ENCODE peak calls at places on chromosome 19, in eight cellular contexts. One of them, this sample, is unnamed.

GRCh38 chr19:19160489-19161035 is 9.5 kb downstream of the MEF2B start:
- DNase-seq in lower leg skin: no peak
- DNase-seq in NCI-H774: no peak
- DNase-seq in T-helper 22 cell: no peak
- DNase-seq in HAP-1: no peak
- DNase-seq in cardiac muscle cell: no peak
- DNase-seq in naive B cell: peak; percentile 78
- DNase-seq in DMS 273 treated with DMSO at 0.1 percent for 48 hours: no peak
- DNase-seq in this sample: no peak

GRCh38 chr19:16591803-16592556 is 19.8 kb upstream of the SLC35E1 start:
- DNase-seq in DMS 273 treated with DMSO at 0.1 percent for 48 hours: no peak
- DNase-seq in naive B cell: no peak
- DNase-seq in cardiac muscle cell: no peak
- DNase-seq in lower leg skin: no peak
- DNase-seq in NCI-H774: no peak
- DNase-seq in T-helper 22 cell: no peak
- DNase-seq in HAP-1: no peak
- DNase-seq in this sample: no peak

GRCh38 chr19:18660051-18660910 is 23.2 kb upstream of the CRTC1 start:
- DNase-seq in NCI-H774: no peak
- DNase-seq in naive B cell: no peak
- DNase-seq in cardiac muscle cell: peak; percentile 44
- DNase-seq in lower leg skin: no peak
- DNase-seq in T-helper 22 cell: no peak
- DNase-seq in DMS 273 treated with DMSO at 0.1 percent for 48 hours: no peak
- DNase-seq in HAP-1: no peak
- DNase-seq in this sample: no peak

GRCh38 chr19:3270908-3271307 is 46.4 kb downstream of the CELF5 start:
- DNase-seq in NCI-H774: peak; percentile 3
- DNase-seq in DMS 273 treated with DMSO at 0.1 percent for 48 hours: peak; percentile 59
- DNase-seq in HAP-1: peak; percentile 28
- DNase-seq in cardiac muscle cell: peak; percentile 55
- DNase-seq in naive B cell: no peak
- DNase-seq in T-helper 22 cell: no peak
- DNase-seq in lower leg skin: no peak
- DNase-seq in this sample: peak; percentile 56

GRCh38 chr19:41302624-41303351 is 7.2 kb upstream of the CCDC97 start:
- DNase-seq in DMS 273 treated with DMSO at 0.1 percent for 48 hours: no peak
- DNase-seq in NCI-H774: no peak
- DNase-seq in HAP-1: no peak
- DNase-seq in naive B cell: peak; percentile 62
- DNase-seq in cardiac muscle cell: no peak
- DNase-seq in lower leg skin: no peak
- DNase-seq in T-helper 22 cell: peak; percentile 63
- DNase-seq in this sample: no peak

GRCh38 chr19:913080-913748 is at the start of gene R3HDM4:
- DNase-seq in NCI-H774: peak; percentile 52
- DNase-seq in lower leg skin: peak; percentile 96
- DNase-seq in cardiac muscle cell: peak; percentile 66
- DNase-seq in DMS 273 treated with DMSO at 0.1 percent for 48 hours: peak; percentile 23
- DNase-seq in naive B cell: peak; percentile 85
- DNase-seq in T-helper 22 cell: peak; percentile 82
- DNase-seq in HAP-1: peak; percentile 59
- DNase-seq in this sample: no peak

GRCh38 chr19:7337380-7338194 is 11.2 kb upstream of the ARHGEF18 start:
- DNase-seq in HAP-1: no peak
- DNase-seq in DMS 273 treated with DMSO at 0.1 percent for 48 hours: no peak
- DNase-seq in NCI-H774: no peak
- DNase-seq in T-helper 22 cell: no peak
- DNase-seq in naive B cell: peak; percentile 93
- DNase-seq in lower leg skin: peak; percentile 81
- DNase-seq in cardiac muscle cell: no peak
- DNase-seq in this sample: no peak

GRCh38 chr19:5460748-5461147 is 5.5 kb downstream of the ZNRF4 start:
- DNase-seq in DMS 273 treated with DMSO at 0.1 percent for 48 hours: no peak
- DNase-seq in cardiac muscle cell: no peak
- DNase-seq in lower leg skin: no peak
- DNase-seq in naive B cell: no peak
- DNase-seq in T-helper 22 cell: no peak
- DNase-seq in HAP-1: no peak
- DNase-seq in NCI-H774: no peak
- DNase-seq in this sample: no peak

GRCh38 chr19:48283908-48284307 is 14.0 kb downstream of the ZNF114 start:
- DNase-seq in DMS 273 treated with DMSO at 0.1 percent for 48 hours: no peak
- DNase-seq in naive B cell: no peak
- DNase-seq in T-helper 22 cell: no peak
- DNase-seq in HAP-1: no peak
- DNase-seq in lower leg skin: no peak
- DNase-seq in NCI-H774: no peak
- DNase-seq in cardiac muscle cell: peak; percentile 87
- DNase-seq in this sample: no peak

GRCh38 chr19:888615-889385 is 4.2 kb downstream of the MED16 start:
- DNase-seq in cardiac muscle cell: no peak
- DNase-seq in T-helper 22 cell: peak; percentile 58
- DNase-seq in lower leg skin: no peak
- DNase-seq in NCI-H774: no peak
- DNase-seq in HAP-1: no peak
- DNase-seq in naive B cell: no peak
- DNase-seq in DMS 273 treated with DMSO at 0.1 percent for 48 hours: no peak
- DNase-seq in this sample: no peak

GRCh38 chr19:49150106-49150943 is 4.9 kb downstream of the HRC start:
- DNase-seq in T-helper 22 cell: peak; percentile 23
- DNase-seq in NCI-H774: peak; percentile 90
- DNase-seq in lower leg skin: peak; percentile 96
- DNase-seq in cardiac muscle cell: peak; percentile 87
- DNase-seq in naive B cell: peak; percentile 29
- DNase-seq in DMS 273 treated with DMSO at 0.1 percent for 48 hours: peak; percentile 86
- DNase-seq in HAP-1: peak; percentile 85
- DNase-seq in this sample: peak; percentile 90

GRCh38 chr19:51242881-51243280 is 8.0 kb upstream of the SIGLECL1 start:
- DNase-seq in cardiac muscle cell: no peak
- DNase-seq in NCI-H774: no peak
- DNase-seq in DMS 273 treated with DMSO at 0.1 percent for 48 hours: no peak
- DNase-seq in naive B cell: no peak
- DNase-seq in T-helper 22 cell: no peak
- DNase-seq in HAP-1: no peak
- DNase-seq in lower leg skin: no peak
- DNase-seq in this sample: no peak

GRCh38 chr19:53432088-53432661 is 391 bp downstream of the ZNF761 start:
- DNase-seq in naive B cell: no peak
- DNase-seq in NCI-H774: no peak
- DNase-seq in HAP-1: no peak
- DNase-seq in cardiac muscle cell: peak; percentile 21
- DNase-seq in T-helper 22 cell: peak; percentile 0
- DNase-seq in DMS 273 treated with DMSO at 0.1 percent for 48 hours: no peak
- DNase-seq in lower leg skin: peak; percentile 87
- DNase-seq in this sample: peak; percentile 4

This sample was measured in neuronal stem cell.